ENCODE peak calls at places on chromosomes 3 and 15, in seven cellular contexts. One of them, this sample, is unnamed.

GRCh38 chr15:79089890-79090486 is 592 bp downstream of the RASGRF1 start:
- DNase-seq in endothelial cell: no peak
- DNase-seq in foreskin fibroblast: peak; percentile 17
- DNase-seq in RWPE1: no peak
- DNase-seq in fibroblast of pulmonary artery: no peak
- DNase-seq in GM13977: no peak
- DNase-seq in AG09309: no peak
- DNase-seq in this sample: peak; percentile 35

GRCh38 chr3:31629054-31629453 is 96.3 kb downstream of the STT3B start:
- DNase-seq in endothelial cell: no peak
- DNase-seq in foreskin fibroblast: no peak
- DNase-seq in RWPE1: no peak
- DNase-seq in fibroblast of pulmonary artery: no peak
- DNase-seq in GM13977: no peak
- DNase-seq in AG09309: no peak
- DNase-seq in this sample: no peak

GRCh38 chr15:91841861-91842260 is 11.6 kb upstream of the SLCO3A1 start:
- DNase-seq in endothelial cell: no peak
- DNase-seq in foreskin fibroblast: no peak
- DNase-seq in RWPE1: no peak
- DNase-seq in fibroblast of pulmonary artery: no peak
- DNase-seq in GM13977: no peak
- DNase-seq in AG09309: no peak
- DNase-seq in this sample: no peak

GRCh38 chr3:98657429-98657828 is 64.0 kb upstream of the CPOX start:
- DNase-seq in endothelial cell: peak; percentile 15
- DNase-seq in foreskin fibroblast: peak; percentile 9
- DNase-seq in RWPE1: no peak
- DNase-seq in fibroblast of pulmonary artery: no peak
- DNase-seq in GM13977: peak; percentile 61
- DNase-seq in AG09309: no peak
- DNase-seq in this sample: peak; percentile 41

GRCh38 chr15:32979710-32980109 is 214.8 kb downstream of the FMN1 start:
- DNase-seq in endothelial cell: no peak
- DNase-seq in foreskin fibroblast: peak; percentile 95
- DNase-seq in RWPE1: no peak
- DNase-seq in fibroblast of pulmonary artery: peak; percentile 46
- DNase-seq in GM13977: no peak
- DNase-seq in AG09309: peak; percentile 84
- DNase-seq in this sample: no peak

GRCh38 chr3:15610083-15610482 is 8.5 kb downstream of the BTD start:
- DNase-seq in endothelial cell: no peak
- DNase-seq in foreskin fibroblast: peak; percentile 96
- DNase-seq in RWPE1: peak; percentile 71
- DNase-seq in fibroblast of pulmonary artery: peak; percentile 74
- DNase-seq in GM13977: no peak
- DNase-seq in AG09309: peak; percentile 64
- DNase-seq in this sample: no peak

GRCh38 chr15:90008607-90009006 is 7.5 kb downstream of the ZNF710 start:
- DNase-seq in endothelial cell: no peak
- DNase-seq in foreskin fibroblast: no peak
- DNase-seq in RWPE1: no peak
- DNase-seq in fibroblast of pulmonary artery: peak; percentile 49
- DNase-seq in GM13977: no peak
- DNase-seq in AG09309: no peak
- DNase-seq in this sample: no peak

GRCh38 chr3:52436500-52437106 is 8.3 kb downstream of the SEMA3G start:
- DNase-seq in endothelial cell: no peak
- DNase-seq in foreskin fibroblast: peak; percentile 79
- DNase-seq in RWPE1: no peak
- DNase-seq in fibroblast of pulmonary artery: peak; percentile 85
- DNase-seq in GM13977: no peak
- DNase-seq in AG09309: no peak
- DNase-seq in this sample: no peak

GRCh38 chr3:58383476-58383875 is 50.2 kb downstream of the PDHB start:
- DNase-seq in endothelial cell: no peak
- DNase-seq in foreskin fibroblast: peak; percentile 53
- DNase-seq in RWPE1: no peak
- DNase-seq in fibroblast of pulmonary artery: peak; percentile 49
- DNase-seq in GM13977: no peak
- DNase-seq in AG09309: no peak
- DNase-seq in this sample: no peak

GRCh38 chr3:187831125-187832051 is 86.1 kb upstream of the BCL6 start:
- DNase-seq in endothelial cell: no peak
- DNase-seq in foreskin fibroblast: no peak
- DNase-seq in RWPE1: no peak
- DNase-seq in fibroblast of pulmonary artery: no peak
- DNase-seq in GM13977: no peak
- DNase-seq in AG09309: no peak
- DNase-seq in this sample: no peak

GRCh38 chr15:48470096-48470495 is 138.9 kb downstream of the DUT start:
- DNase-seq in endothelial cell: no peak
- DNase-seq in foreskin fibroblast: no peak
- DNase-seq in RWPE1: no peak
- DNase-seq in fibroblast of pulmonary artery: no peak
- DNase-seq in GM13977: no peak
- DNase-seq in AG09309: no peak
- DNase-seq in this sample: no peak

GRCh38 chr3:170642882-170643601 is 57.2 kb upstream of the SLC7A14 start:
- DNase-seq in endothelial cell: no peak
- DNase-seq in foreskin fibroblast: no peak
- DNase-seq in RWPE1: no peak
- DNase-seq in fibroblast of pulmonary artery: no peak
- DNase-seq in GM13977: no peak
- DNase-seq in AG09309: no peak
- DNase-seq in this sample: no peak

DNA sequence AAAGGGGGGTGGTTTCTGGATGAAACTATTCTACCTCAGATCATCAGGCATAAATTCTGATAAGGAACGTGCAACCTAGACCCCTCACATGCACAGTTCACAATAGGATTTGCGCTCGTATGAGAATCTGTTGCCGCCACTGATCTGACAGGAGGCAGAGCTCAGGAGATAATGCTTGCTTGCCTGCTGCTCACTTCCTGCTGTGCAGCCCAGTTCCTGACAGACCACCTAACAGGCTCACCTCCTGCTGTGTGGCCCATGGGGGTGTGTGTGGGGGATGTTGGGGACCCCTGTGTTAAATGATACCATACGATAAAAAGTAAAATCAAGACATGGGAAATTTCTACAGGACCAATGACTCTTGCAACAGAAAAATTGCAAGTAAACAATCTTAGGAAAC is 24.0 kb downstream of the CP start:
- DNase-seq in endothelial cell: peak; percentile 7
- DNase-seq in foreskin fibroblast: peak; percentile 14
- DNase-seq in RWPE1: no peak
- DNase-seq in fibroblast of pulmonary artery: no peak
- DNase-seq in GM13977: no peak
- DNase-seq in AG09309: no peak
- DNase-seq in this sample: peak; percentile 17
- TF ChIP-seq CTCF in endothelial cell: no peak
- TF ChIP-seq CTCF in foreskin fibroblast: no peak
- TF ChIP-seq CTCF in RWPE1: no peak
- TF ChIP-seq CTCF in fibroblast of pulmonary artery: no peak
- TF ChIP-seq CTCF in GM13977: no peak
- TF ChIP-seq CTCF in AG09309: no peak
- TF ChIP-seq CTCF in this sample: no peak

GRCh38 chr15:83657549-83657948 is 3.6 kb downstream of the ADAMTSL3 start:
- DNase-seq in endothelial cell: no peak
- DNase-seq in foreskin fibroblast: no peak
- DNase-seq in RWPE1: no peak
- DNase-seq in fibroblast of pulmonary artery: no peak
- DNase-seq in GM13977: no peak
- DNase-seq in AG09309: no peak
- DNase-seq in this sample: no peak
- TF ChIP-seq CTCF in endothelial cell: peak; percentile 42
- TF ChIP-seq CTCF in foreskin fibroblast: no peak
- TF ChIP-seq CTCF in RWPE1: no peak
- TF ChIP-seq CTCF in fibroblast of pulmonary artery: peak; percentile 6
- TF ChIP-seq CTCF in GM13977: no peak
- TF ChIP-seq CTCF in AG09309: no peak
- TF ChIP-seq CTCF in this sample: peak; percentile 17

DNA sequence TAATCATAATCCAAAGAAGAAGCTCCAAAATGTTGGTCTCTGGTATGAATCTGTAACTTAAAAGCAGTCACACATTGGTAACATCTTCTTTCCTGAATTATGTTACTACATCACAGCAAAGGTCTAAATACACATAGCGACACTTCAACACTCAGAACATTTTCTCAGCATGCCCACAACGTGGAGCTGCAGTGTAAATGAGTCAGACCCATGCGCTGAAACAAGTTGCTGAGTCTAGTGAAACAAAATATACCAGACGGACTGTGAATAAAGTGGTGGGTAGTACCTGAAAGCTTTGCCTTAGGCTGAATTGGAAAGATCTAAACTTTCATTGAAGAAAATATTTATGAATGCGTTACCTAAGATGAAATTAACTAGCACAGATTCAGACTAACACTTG is 33.2 kb upstream of the GOLGA8B start:
- DNase-seq in endothelial cell: no peak
- DNase-seq in foreskin fibroblast: peak; percentile 57
- DNase-seq in RWPE1: peak; percentile 36
- DNase-seq in fibroblast of pulmonary artery: peak; percentile 39
- DNase-seq in GM13977: no peak
- DNase-seq in AG09309: no peak
- DNase-seq in this sample: no peak
- TF ChIP-seq CTCF in endothelial cell: no peak
- TF ChIP-seq CTCF in foreskin fibroblast: peak; percentile 17
- TF ChIP-seq CTCF in RWPE1: peak; percentile 27
- TF ChIP-seq CTCF in fibroblast of pulmonary artery: peak; percentile 20
- TF ChIP-seq CTCF in GM13977: peak; percentile 21
- TF ChIP-seq CTCF in AG09309: peak; percentile 14
- TF ChIP-seq CTCF in this sample: no peak

GRCh38 chr3:2535206-2535605 is 436.5 kb downstream of the CNTN4 start:
- DNase-seq in endothelial cell: no peak
- DNase-seq in foreskin fibroblast: no peak
- DNase-seq in RWPE1: no peak
- DNase-seq in fibroblast of pulmonary artery: no peak
- DNase-seq in GM13977: peak; percentile 1
- DNase-seq in AG09309: no peak
- DNase-seq in this sample: no peak
- TF ChIP-seq CTCF in endothelial cell: no peak
- TF ChIP-seq CTCF in foreskin fibroblast: no peak
- TF ChIP-seq CTCF in RWPE1: no peak
- TF ChIP-seq CTCF in fibroblast of pulmonary artery: no peak
- TF ChIP-seq CTCF in GM13977: no peak
- TF ChIP-seq CTCF in AG09309: no peak
- TF ChIP-seq CTCF in this sample: no peak

This sample was measured in glutamatergic neuron.